ENCODE peak calls at places on chromosomes 1 and 21, in seven cellular contexts. L is HCT116, G is A549, C is K562, F is H1, R is endothelial cell of umbilical vein, S is GM12878. Q is an unnamed sample.

GRCh38 chr1:225691861-225692516 is 39.1 kb upstream of the ENAH start:
- DNase-seq in S (no peak), G (no peak), C (no peak), F (no peak), L (no peak), R (no peak), Q (no peak)

GRCh38 chr1:214808845-214809460 is 206.0 kb downstream of the CENPF start:
- DNase-seq in F (no peak), L (peak; percentile 22), R (peak; percentile 25), G (peak; percentile 14), C (peak; percentile 12), S (no peak), Q (peak; percentile 11)

GRCh38 chr1:78142731-78143130 is 97.0 kb downstream of the GIPC2 start:
- DNase-seq in G (no peak), C (no peak), F (no peak), L (no peak), S (no peak), R (no peak), Q (no peak)

GRCh38 chr1:38785285-38786039 is 74.1 kb downstream of the RRAGC start:
- DNase-seq in F (no peak), G (no peak), R (no peak), S (no peak), C (peak; percentile 59), L (no peak), Q (no peak)

GRCh38 chr21:46459356-46460112 is 843 bp downstream of the DIP2A start:
- DNase-seq in S (no peak), R (peak; percentile 42), C (peak; percentile 71), G (no peak), L (no peak), F (no peak), Q (peak; percentile 60)

GRCh38 chr1:205922314-205922713 is 20.9 kb downstream of the SLC26A9 start:
- DNase-seq in C (no peak), R (no peak), S (no peak), F (no peak), L (no peak), G (no peak), Q (no peak)

GRCh38 chr1:23149110-23149509 is 19.5 kb downstream of the LUZP1 start:
- DNase-seq in S (peak; percentile 34), F (no peak), L (no peak), C (no peak), R (peak; percentile 30), G (peak; percentile 64), Q (peak; percentile 28)

GRCh38 chr1:85575363-85575995 is 5.1 kb upstream of the CCN1 start:
- DNase-seq in R (no peak), C (no peak), G (no peak), S (no peak), L (no peak), F (no peak), Q (no peak)

GRCh38 chr1:84027368-84027767 is 28.4 kb upstream of the TTLL7 start:
- DNase-seq in R (no peak), C (no peak), F (no peak), S (no peak), L (no peak), G (no peak), Q (no peak)

GRCh38 chr21:26843912-26844257 is 1.3 kb downstream of the ADAMTS1 start:
- DNase-seq in C (no peak), R (no peak), F (no peak), S (no peak), L (no peak), G (peak; percentile 33), Q (no peak)

GRCh38 chr1:155695107-155695506 is 6.2 kb downstream of the DAP3 start:
- DNase-seq in S (no peak), G (no peak), F (no peak), C (no peak), R (no peak), L (no peak), Q (no peak)

GRCh38 chr1:227356582-227357228 is 38.4 kb upstream of the CDC42BPA start:
- DNase-seq in S (no peak), L (peak; percentile 48), F (peak; percentile 92), R (peak; percentile 44), G (peak; percentile 61), C (peak; percentile 40), Q (no peak)

DNA sequence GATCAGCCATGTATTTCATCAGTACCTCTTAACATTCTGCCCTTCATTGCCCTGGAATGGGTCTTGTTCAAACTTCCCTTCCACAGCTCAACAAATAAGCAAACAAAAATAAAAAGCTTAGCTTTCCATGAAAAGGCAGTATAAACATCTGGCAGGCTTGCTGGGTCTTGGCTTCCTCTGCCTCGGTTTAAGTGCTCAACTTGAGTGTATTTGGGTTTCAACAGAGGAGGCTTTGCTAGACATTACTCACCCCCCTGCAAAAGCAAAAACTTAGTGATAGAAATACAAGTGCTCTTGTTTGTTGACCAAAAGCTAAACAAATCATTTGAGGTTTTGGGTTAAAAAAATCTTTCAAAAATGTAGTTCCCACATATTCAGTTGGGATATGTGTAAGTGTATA is 518.5 kb downstream of the PLPP3 start:
- DNase-seq in R (no peak), L (no peak), F (no peak), G (no peak), S (no peak), C (no peak), Q (no peak)
- TF ChIP-seq MAX in R (no peak), L (no peak), F (no peak), G (no peak), S (no peak), C (no peak), Q (no peak)

GRCh38 chr1:1835546-1835945 is 55.3 kb downstream of the GNB1 start:
- DNase-seq in L (no peak), F (no peak), G (no peak), R (no peak), C (no peak), S (no peak), Q (no peak)
- TF ChIP-seq POLR2A in L (no peak), F (no peak), G (no peak), R (no peak), C (no peak), S (no peak), Q (no peak)

GRCh38 chr1:32784817-32785216 is 32.3 kb downstream of the YARS1 start:
- DNase-seq in C (no peak), R (no peak), G (no peak), L (no peak), F (no peak), S (no peak), Q (no peak)
- H3K4me3 ChIP-seq in C (no peak overlapping the region), R (no peak overlapping the region), G (no peak overlapping the region), L (no peak overlapping the region), F (no peak overlapping the region), S (no peak overlapping the region), Q (no peak overlapping the region)

GRCh38 chr1:235644693-235645305 is 4.8 kb downstream of the GNG4 start:
- DNase-seq in L (no peak), F (no peak), G (no peak), R (no peak), S (no peak), C (no peak), Q (no peak)
- TF ChIP-seq MAX in L (no peak), F (no peak), G (no peak), R (no peak), S (no peak), C (no peak), Q (no peak)

GRCh38 chr1:200869753-200870391 is 2.9 kb upstream of the GPR25 start:
- DNase-seq in C (no peak), L (no peak), S (peak; percentile 82), F (no peak), G (no peak), R (no peak), Q (peak; percentile 79)

GRCh38 chr1:200867018-200867811 is 5.6 kb upstream of the GPR25 start:
- DNase-seq in C (no peak), R (no peak), L (no peak), F (no peak), G (no peak), S (no peak), Q (no peak)

GRCh38 chr1:200869376-200869752 is 3.4 kb upstream of the GPR25 start:
- DNase-seq in F (no peak), C (no peak), S (no peak), L (no peak), R (no peak), G (no peak), Q (peak; percentile 74)

GRCh38 chr1:200862713-200863415 is 9.9 kb upstream of the GPR25 start:
- DNase-seq in F (no peak), R (no peak), G (no peak), S (peak; percentile 59), L (no peak), C (no peak), Q (no peak)

DNA sequence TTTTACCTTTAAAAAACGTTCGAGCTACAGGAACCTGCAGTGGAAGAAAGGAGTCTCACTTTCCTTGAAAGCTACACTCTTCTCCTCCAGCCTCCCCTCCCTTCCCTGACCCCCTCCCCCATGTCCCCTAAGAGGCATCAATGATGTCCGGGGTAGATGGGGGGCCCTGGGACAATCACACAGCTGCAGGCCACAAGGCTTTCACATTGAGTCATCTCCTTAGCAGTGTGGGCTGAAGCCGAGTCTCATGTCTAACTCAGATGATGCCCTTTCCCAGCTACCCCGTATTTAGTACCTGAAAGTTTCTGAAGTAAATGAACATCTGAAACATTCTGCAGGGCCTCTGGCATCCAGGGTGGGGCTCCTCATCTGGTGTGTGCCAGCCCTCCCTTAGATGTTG is 6.3 kb upstream of the GPR25 start:
- DNase-seq in C (no peak), G (no peak), F (no peak), S (peak; percentile 98), L (no peak), R (no peak), Q (no peak)
- TF ChIP-seq POLR2A in C (no peak), G (no peak), F (no peak), S (no peak), L (no peak), R (no peak), Q (no peak)

GRCh38 chr1:240122639-240123604 is 31.2 kb downstream of the FMN2 start:
- DNase-seq in S (no peak), C (no peak), G (no peak), F (no peak), L (no peak), R (no peak), Q (no peak)
- H3K4me3 ChIP-seq in S (no peak overlapping the region), C (no peak overlapping the region), G (no peak overlapping the region), F (no peak overlapping the region), L (no peak overlapping the region), R (no peak overlapping the region), Q (no peak overlapping the region)

GRCh38 chr1:172449585-172450523 is 6.0 kb upstream of the PIGC start:
- DNase-seq in C (peak; percentile 89), G (peak; percentile 85), S (no peak), R (peak; percentile 61), F (peak; percentile 36), L (peak; percentile 39), Q (peak; percentile 88)
- TF ChIP-seq MAX in C (no peak), G (peak; percentile 23), S (no peak), R (no peak), F (no peak), L (no peak), Q (no peak)